ENCODE peak calls at places on chromosomes 13 and 19, in four cellular contexts. F, M, C and E are unnamed samples.

GRCh38 chr19:45901432-45901903 is 945 bp downstream of the MYPOP start:
- DNase-seq in F (no peak), M (peak), C (no peak), E (peak)

GRCh38 chr19:16193466-16193865 is 4.2 kb upstream of the AP1M1 start:
- DNase-seq in F (no peak), M (no peak), C (peak), E (no peak)

GRCh38 chr19:1040476-1041271 is 767 bp downstream of the ABCA7 start:
- DNase-seq in F (peak), M (peak), C (peak), E (peak)

GRCh38 chr19:43439183-43440063 is 24.7 kb downstream of the TEX101 start:
- DNase-seq in F (no peak), M (no peak), C (no peak), E (no peak)

GRCh38 chr19:46513461-46514236 is 18.0 kb upstream of the PNMA8B start:
- DNase-seq in F (peak), M (peak), C (peak), E (peak)

GRCh38 chr13:36820222-36820621 is 1.2 kb downstream of the RFXAP start:
- DNase-seq in F (no peak), M (no peak), C (no peak), E (no peak)

GRCh38 chr19:29259153-29259552 is 46.2 kb upstream of the UQCRFS1 start:
- DNase-seq in F (no peak), M (no peak), C (no peak), E (no peak)

GRCh38 chr19:32674959-32675719 is at the start of gene ANKRD27:
- DNase-seq in F (peak), M (peak), C (peak), E (peak)

GRCh38 chr19:609001-609340 is 19.3 kb downstream of the HCN2 start:
- DNase-seq in F (no peak), M (no peak), C (peak), E (peak)

GRCh38 chr19:31128291-31128690 is 220.9 kb downstream of the TSHZ3 start:
- DNase-seq in F (no peak), M (no peak), C (no peak), E (no peak)

GRCh38 chr19:44741841-44742352 is 6.6 kb upstream of the BCL3 start:
- DNase-seq in F (peak), M (no peak), C (peak), E (peak)